ENCODE peak calls at places on chromosomes 4 and X, in nine cellular contexts. X, E, V, K, I, C, U, L and H are unnamed samples. For H3K27me3, the result is how much of the 10 kb centered on the place peaks cover.

GRCh38 chrX:79270401-79270800 is 96.7 kb downstream of the ITM2A start:
- DNase-seq in X (peak), E (no peak), V (peak), K (peak), I (peak), C (peak), U (no peak), L (no peak), H (peak)

GRCh38 chr4:123603165-123603564 is 206.6 kb downstream of the SPRY1 start:
- DNase-seq in X (no peak), E (peak), V (no peak), K (no peak), I (no peak), C (no peak), U (peak), L (peak), H (no peak)

GRCh38 chr4:33060873-33061542 is 2340.8 kb downstream of the PCDH7 start:
- DNase-seq in X (peak), E (peak), V (no peak), K (no peak), I (no peak), C (peak), U (no peak), L (peak), H (no peak)

GRCh38 chr4:69773443-69773842 is 13.0 kb upstream of the SULT1B1 start:
- DNase-seq in X (no peak), E (peak), V (no peak), K (no peak), I (no peak), C (no peak), U (no peak), L (no peak), H (no peak)

GRCh38 chrX:17007134-17007768 is 60.8 kb downstream of the REPS2 start:
- DNase-seq in X (peak), E (no peak), V (no peak), K (no peak), I (no peak), C (peak), U (no peak), L (peak), H (no peak)

GRCh38 chr4:40829586-40829985 is 79.8 kb downstream of the NSUN7 start:
- DNase-seq in X (no peak), E (no peak), V (peak), K (no peak), I (no peak), C (peak), U (no peak), L (no peak), H (no peak)

GRCh38 chrX:53048169-53049126 is at the start of gene GPR173:
- DNase-seq in X (peak), E (peak), V (peak), K (no peak), I (no peak), C (no peak), U (no peak), L (peak), H (no peak)

GRCh38 chr4:52600275-52600674 is 58.8 kb downstream of the USP46 start:
- DNase-seq in X (no peak), E (no peak), V (no peak), K (no peak), I (no peak), C (no peak), U (no peak), L (no peak), H (no peak)

GRCh38 chr4:170001688-170002267 is 24.4 kb downstream of the MFAP3L start:
- DNase-seq in X (no peak), E (no peak), V (no peak), K (no peak), I (no peak), C (no peak), U (no peak), L (no peak), H (no peak)

GRCh38 chr4:37324526-37324925 is 80.0 kb downstream of the NWD2 start:
- DNase-seq in X (no peak), E (no peak), V (no peak), K (no peak), I (no peak), C (no peak), U (no peak), L (no peak), H (no peak)

GRCh38 chr4:76216975-76217814 is 3.6 kb upstream of the SCARB2 start:
- DNase-seq in X (peak), E (no peak), V (no peak), K (no peak), I (no peak), C (no peak), U (no peak), L (no peak), H (no peak)

GRCh38 chr4:89067407-89067806 is 10.4 kb upstream of the FAM13A start:
- DNase-seq in X (no peak), E (no peak), V (no peak), K (no peak), I (no peak), C (no peak), U (no peak), L (no peak), H (no peak)

GRCh38 chrX:41293269-41293668 is 40.7 kb upstream of the DDX3X start:
- DNase-seq in X (peak), E (no peak), V (no peak), K (no peak), I (no peak), C (peak), U (no peak), L (no peak), H (no peak)

GRCh38 chr4:153655928-153656327 is 28.2 kb upstream of the TLR2 start:
- DNase-seq in X (no peak), E (no peak), V (peak), K (no peak), I (no peak), C (peak), U (no peak), L (no peak), H (no peak)

GRCh38 chr4:535924-536281 is 36.9 kb downstream of the PIGG start:
- DNase-seq in X (no peak), E (no peak), V (peak), K (no peak), I (no peak), C (no peak), U (no peak), L (no peak), H (no peak)

GRCh38 chr4:145177511-145177905 is 2.9 kb downstream of the OTUD4 start:
- DNase-seq in X (no peak), E (no peak), V (no peak), K (no peak), I (no peak), C (peak), U (no peak), L (peak), H (no peak)

GRCh38 chrX:50281253-50281652 is 76.7 kb downstream of the CCNB3 start:
- DNase-seq in X (no peak), E (no peak), V (no peak), K (no peak), I (no peak), C (no peak), U (no peak), L (no peak), H (no peak)

GRCh38 chr4:115082633-115083032 is 30.8 kb downstream of the NDST4 start:
- DNase-seq in X (no peak), E (no peak), V (no peak), K (no peak), I (no peak), C (no peak), U (no peak), L (no peak), H (no peak)

GRCh38 chrX:139762400-139763183 is 54.6 kb upstream of the MCF2 start:
- DNase-seq in X (no peak), E (peak), V (no peak), K (no peak), I (no peak), C (no peak), U (no peak), L (peak), H (no peak)

GRCh38 chr4:185408432-185408831 is 11.8 kb downstream of the ANKRD37 start:
- DNase-seq in X (no peak), E (no peak), V (no peak), K (no peak), I (no peak), C (no peak), U (no peak), L (no peak), H (no peak)

GRCh38 chrX:129654652-129655546 is at the start of gene APLN:
- DNase-seq in X (peak), E (no peak), V (peak), K (no peak), I (no peak), C (peak), U (no peak), L (peak), H (no peak)

GRCh38 chr4:155703486-155704227 is 37.0 kb downstream of the GUCY1A1 start:
- DNase-seq in X (no peak), E (no peak), V (no peak), K (no peak), I (no peak), C (no peak), U (no peak), L (peak), H (no peak)

GRCh38 chr4:140497776-140498636 is at the start of gene MGAT4D:
- DNase-seq in X (peak), E (no peak), V (no peak), K (no peak), I (no peak), C (no peak), U (no peak), L (no peak), H (peak)

GRCh38 chr4:46839128-46839527 is 69.9 kb downstream of the COX7B2 start:
- DNase-seq in X (peak), E (no peak), V (no peak), K (no peak), I (no peak), C (no peak), U (no peak), L (no peak), H (no peak)

GRCh38 chrX:120514236-120514635 is 45.1 kb upstream of the LAMP2 start:
- DNase-seq in X (peak), E (no peak), V (no peak), K (no peak), I (no peak), C (peak), U (no peak), L (peak), H (no peak)

GRCh38 chr4:845233-845835 is 19.4 kb upstream of the CPLX1 start:
- DNase-seq in X (no peak), E (no peak), V (peak), K (no peak), I (no peak), C (no peak), U (no peak), L (peak), H (no peak)

GRCh38 chr4:103934178-103934789 is 214.5 kb upstream of the TACR3 start:
- DNase-seq in X (peak), E (peak), V (no peak), K (no peak), I (no peak), C (peak), U (no peak), L (peak), H (peak)

GRCh38 chrX:19924285-19924684 is 36.9 kb upstream of the SH3KBP1 start:
- DNase-seq in X (no peak), E (no peak), V (no peak), K (no peak), I (no peak), C (peak), U (no peak), L (no peak), H (no peak)

GRCh38 chr4:160373911-160374310 is 1271.0 kb downstream of the RAPGEF2 start:
- DNase-seq in X (no peak), E (no peak), V (no peak), K (no peak), I (no peak), C (no peak), U (no peak), L (no peak), H (no peak)

GRCh38 chr4:158033416-158033863 is 139.4 kb downstream of the GASK1B start:
- DNase-seq in X (no peak), E (peak), V (no peak), K (no peak), I (no peak), C (no peak), U (no peak), L (peak), H (no peak)

GRCh38 chr4:69881173-69881773 is 21.3 kb upstream of the SULT1E1 start:
- DNase-seq in X (peak), E (peak), V (no peak), K (peak), I (no peak), C (peak), U (no peak), L (peak), H (peak)

GRCh38 chr4:156113138-156113537 is 159.5 kb upstream of the CTSO start:
- DNase-seq in X (peak), E (no peak), V (no peak), K (no peak), I (no peak), C (no peak), U (no peak), L (no peak), H (no peak)

GRCh38 chr4:24282446-24282845 is 301.9 kb downstream of the DHX15 start:
- DNase-seq in X (peak), E (no peak), V (no peak), K (no peak), I (no peak), C (no peak), U (no peak), L (no peak), H (no peak)

GRCh38 chr4:53902786-53903185 is 161.6 kb downstream of the CHIC2 start:
- DNase-seq in X (no peak), E (no peak), V (no peak), K (no peak), I (no peak), C (no peak), U (no peak), L (no peak), H (no peak)

GRCh38 chr4:27081675-27082579 is 221.3 kb downstream of the STIM2 start:
- DNase-seq in X (no peak), E (no peak), V (no peak), K (no peak), I (no peak), C (peak), U (no peak), L (no peak), H (no peak)

GRCh38 chrX:85379174-85379907 is at the start of gene POF1B:
- DNase-seq in X (peak), E (no peak), V (peak), K (no peak), I (no peak), C (no peak), U (no peak), L (no peak), H (no peak)

GRCh38 chr4:174292473-174292872 is 8.8 kb downstream of the CEP44 start:
- DNase-seq in X (no peak), E (no peak), V (no peak), K (no peak), I (no peak), C (no peak), U (no peak), L (peak), H (no peak)

GRCh38 chrX:154546354-154547244 is at the start of gene G6PD:
- DNase-seq in X (peak), E (no peak), V (peak), K (peak), I (peak), C (peak), U (peak), L (peak), H (peak)

GRCh38 chr4:39363773-39364393 is 2.3 kb downstream of the RFC1 start:
- DNase-seq in X (no peak), E (no peak), V (no peak), K (no peak), I (no peak), C (no peak), U (no peak), L (no peak), H (no peak)

GRCh38 chr4:39365360-39365759 is 802 bp downstream of the RFC1 start:
- DNase-seq in X (no peak), E (no peak), V (no peak), K (no peak), I (no peak), C (no peak), U (no peak), L (no peak), H (no peak)

GRCh38 chr4:39365931-39366771 is at the start of gene RFC1:
- DNase-seq in X (peak), E (peak), V (peak), K (peak), I (peak), C (peak), U (peak), L (peak), H (peak)

GRCh38 chr4:39369301-39369700 is 3.1 kb upstream of the RFC1 start:
- DNase-seq in X (no peak), E (no peak), V (no peak), K (no peak), I (no peak), C (peak), U (no peak), L (no peak), H (no peak)

DNA sequence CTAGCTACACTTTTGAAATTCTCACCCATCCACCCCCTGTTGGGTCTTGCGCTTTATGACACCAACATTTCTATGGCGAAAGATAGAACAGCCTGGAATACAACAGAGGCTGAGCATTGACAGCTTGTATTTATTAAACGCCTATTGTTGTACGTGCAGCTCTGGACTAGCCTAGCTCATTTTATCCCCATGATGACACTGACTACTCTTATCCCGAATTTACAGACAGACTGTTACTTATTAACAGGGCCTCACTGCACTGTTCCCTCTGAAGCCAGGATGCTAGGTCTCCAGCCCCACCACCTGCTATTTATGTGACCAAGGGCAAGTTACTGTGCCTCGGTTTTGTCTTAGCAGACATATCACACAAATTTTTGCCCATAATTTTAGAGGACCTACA is 1.0 kb upstream of the RFC1 start:
- DNase-seq in X (no peak), E (no peak), V (no peak), K (no peak), I (no peak), C (no peak), U (no peak), L (no peak), H (no peak)
- H3K27ac ChIP-seq in X (no peak), E (no peak), V (no peak), K (no peak), I (no peak), C (no peak), U (no peak), L (no peak), H (no peak)

GRCh38 chrX:12843668-12844279 is 23.1 kb upstream of the TLR7 start:
- DNase-seq in X (no peak), E (no peak), V (no peak), K (no peak), I (no peak), C (no peak), U (no peak), L (no peak), H (no peak)
- H3K4me3 ChIP-seq in X (no peak), E (no peak), V (no peak), K (no peak), I (no peak), C (no peak), U (no peak), L (no peak), H (no peak)

GRCh38 chr4:6198768-6199343 is 1.5 kb downstream of the JAKMIP1 start:
- DNase-seq in X (peak), E (no peak), V (no peak), K (no peak), I (no peak), C (no peak), U (no peak), L (peak), H (no peak)
- H3K27me3 ChIP-seq in X (under half), E (under half), V (half or more), K (under half), I (under half), C (under half), U (under half), L (under half), H (under half)

DNA sequence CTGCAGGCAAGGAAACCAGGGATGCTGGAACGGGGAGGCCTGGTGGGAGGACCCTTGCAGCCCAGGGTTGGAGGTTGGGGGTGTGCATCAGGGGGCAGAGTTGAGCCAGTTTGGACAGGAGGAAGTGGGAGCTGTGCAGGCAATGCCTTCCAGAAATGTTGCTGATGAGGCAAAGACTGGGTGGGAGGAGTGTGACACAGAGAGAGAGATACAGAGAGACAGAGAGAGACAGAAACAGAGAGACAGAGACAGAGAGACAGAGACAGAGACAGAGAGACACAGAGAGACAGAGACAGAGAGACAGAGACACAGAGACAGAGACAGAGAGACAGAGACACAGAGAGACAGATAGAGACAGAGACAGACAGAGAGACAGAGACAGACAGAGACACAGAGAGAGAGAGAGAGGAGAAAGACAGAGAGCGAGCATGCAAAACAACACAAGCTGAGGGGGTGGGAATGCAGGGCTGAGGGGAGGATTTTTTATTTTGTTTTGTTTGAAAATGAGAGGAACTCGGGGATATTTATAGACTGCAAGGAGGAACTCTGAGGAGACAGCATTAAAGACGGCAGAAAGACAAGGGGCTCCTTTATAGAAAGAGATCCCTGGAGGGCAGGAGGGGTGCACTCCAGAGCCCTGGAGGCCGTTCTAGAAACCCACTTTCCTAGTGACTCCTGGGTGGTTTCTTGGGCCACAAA is 1.9 kb upstream of the HAUS3 start:
- DNase-seq in X (no peak), E (no peak), V (peak), K (peak), I (peak), C (peak), U (no peak), L (peak), H (no peak)
- H3K27ac ChIP-seq in X (no peak), E (no peak), V (peak), K (no peak), I (no peak), C (no peak), U (no peak), L (no peak), H (no peak)

DNA sequence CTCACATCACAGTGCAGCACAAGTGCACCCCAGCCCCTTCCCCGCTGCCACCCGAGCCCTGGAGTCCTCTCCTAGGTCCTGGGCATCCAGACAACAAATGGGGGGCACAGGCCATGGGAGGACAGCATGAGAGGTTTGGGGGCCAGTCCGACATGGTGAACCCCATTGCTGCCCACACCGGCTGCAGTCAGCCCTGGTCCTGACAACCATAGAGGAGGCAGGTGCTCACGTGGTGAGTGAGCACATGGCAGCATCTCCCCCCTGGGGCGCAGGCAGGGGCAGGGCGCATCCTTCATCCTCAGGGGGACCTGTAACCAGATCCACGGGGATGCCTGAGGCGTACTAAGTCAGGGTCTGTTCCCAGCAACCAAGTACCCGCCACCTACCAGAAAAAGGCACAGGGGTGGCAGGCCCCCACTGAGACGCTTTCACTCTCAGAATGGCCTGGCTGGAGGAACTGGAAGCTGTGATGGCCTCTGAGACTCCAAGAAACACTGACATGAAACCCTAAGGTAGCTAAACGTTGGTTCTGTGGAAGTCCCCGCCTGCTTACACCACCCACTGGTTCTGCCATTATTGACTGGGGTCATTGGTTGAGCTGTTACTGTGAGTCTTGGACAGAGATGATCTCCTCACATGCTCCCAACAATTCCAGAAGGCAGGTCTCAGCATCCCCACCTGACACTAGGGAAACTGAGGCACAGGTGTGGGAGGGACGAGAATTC is 6.5 kb downstream of the ZFYVE28 start:
- DNase-seq in X (no peak), E (no peak), V (no peak), K (peak), I (no peak), C (no peak), U (no peak), L (no peak), H (peak)
- H3K4me3 ChIP-seq in X (peak), E (no peak), V (no peak), K (peak), I (peak), C (no peak), U (peak), L (no peak), H (peak)

GRCh38 chrX:10754445-10754844 is 134.1 kb upstream of the MID1 start:
- DNase-seq in X (no peak), E (no peak), V (no peak), K (no peak), I (no peak), C (no peak), U (no peak), L (no peak), H (no peak)
- H3K27me3 ChIP-seq in X (under half), E (under half), V (under half), K (under half), I (under half), C (under half), U (under half), L (under half), H (under half)

GRCh38 chr4:94976371-94977011 is 218.7 kb downstream of the BMPR1B start:
- DNase-seq in X (no peak), E (peak), V (no peak), K (no peak), I (no peak), C (no peak), U (no peak), L (peak), H (no peak)
- H3K27ac ChIP-seq in X (no peak), E (peak), V (no peak), K (no peak), I (no peak), C (no peak), U (no peak), L (no peak), H (no peak)